ENCODE peak calls at places on chromosomes 16 and 17, in six cellular contexts. A, P, Z, B, T and U are unnamed samples.

GRCh38 chr17:18161226-18162094 is 22.2 kb upstream of the ALKBH5 start:
- DNase-seq in A (no peak), P (no peak), Z (no peak), B (no peak), T (no peak), U (no peak)

GRCh38 chr17:57388326-57388725 is 132.0 kb downstream of the MSI2 start:
- DNase-seq in A (no peak), P (no peak), Z (no peak), B (no peak), T (no peak), U (no peak)

GRCh38 chr17:50943575-50943933 is 77.4 kb upstream of the TOB1 start:
- DNase-seq in A (no peak), P (no peak), Z (peak), B (no peak), T (no peak), U (no peak)

GRCh38 chr16:23302045-23302956 is at the start of gene SCNN1B:
- DNase-seq in A (no peak), P (no peak), Z (peak), B (no peak), T (peak), U (no peak)

GRCh38 chr17:66190738-66191606 is 961 bp downstream of the CEP112 start:
- DNase-seq in A (no peak), P (no peak), Z (no peak), B (peak), T (no peak), U (no peak)

GRCh38 chr17:1365445-1366039 is 34.5 kb downstream of the YWHAE start:
- DNase-seq in A (peak), P (peak), Z (peak), B (peak), T (peak), U (peak)

GRCh38 chr16:68417711-68418301 is 30.5 kb downstream of the SMPD3 start:
- DNase-seq in A (no peak), P (peak), Z (peak), B (no peak), T (no peak), U (no peak)

GRCh38 chr17:32909787-32910369 is 18.1 kb upstream of the TMEM98 start:
- DNase-seq in A (peak), P (peak), Z (peak), B (peak), T (peak), U (peak)

GRCh38 chr17:82863941-82864720 is 24.3 kb upstream of the ZNF750 start:
- DNase-seq in A (no peak), P (peak), Z (peak), B (peak), T (no peak), U (peak)

GRCh38 chr17:5034063-5034462 is 1.2 kb downstream of the SLC52A1 start:
- DNase-seq in A (no peak), P (no peak), Z (no peak), B (no peak), T (no peak), U (no peak)

GRCh38 chr17:55152236-55152635 is 112.5 kb upstream of the HLF start:
- DNase-seq in A (no peak), P (no peak), Z (no peak), B (peak), T (no peak), U (no peak)

GRCh38 chr17:17853811-17854527 is 17.2 kb upstream of the SREBF1 start:
- DNase-seq in A (no peak), P (no peak), Z (no peak), B (no peak), T (no peak), U (no peak)

GRCh38 chr16:54933281-54934150 is 2.9 kb downstream of the IRX5 start:
- DNase-seq in A (no peak), P (no peak), Z (no peak), B (no peak), T (peak), U (no peak)

GRCh38 chr17:80694992-80695912 is 150.6 kb downstream of the RPTOR start:
- DNase-seq in A (no peak), P (no peak), Z (no peak), B (no peak), T (peak), U (no peak)

GRCh38 chr17:65048441-65048840 is 8.1 kb downstream of the GNA13 start:
- DNase-seq in A (no peak), P (no peak), Z (no peak), B (no peak), T (no peak), U (no peak)

GRCh38 chr17:65046236-65046635 is 10.3 kb downstream of the GNA13 start:
- DNase-seq in A (no peak), P (no peak), Z (no peak), B (no peak), T (no peak), U (no peak)

GRCh38 chr17:65050438-65050837 is 6.1 kb downstream of the GNA13 start:
- DNase-seq in A (no peak), P (peak), Z (no peak), B (no peak), T (no peak), U (no peak)

GRCh38 chr17:65049085-65049756 is 7.3 kb downstream of the GNA13 start:
- DNase-seq in A (no peak), P (no peak), Z (no peak), B (no peak), T (no peak), U (no peak)

GRCh38 chr17:65047939-65048338 is 8.6 kb downstream of the GNA13 start:
- DNase-seq in A (no peak), P (no peak), Z (no peak), B (no peak), T (no peak), U (no peak)
- H3K27ac ChIP-seq in A (peak), P (peak), Z (peak), B (no peak), T (peak), U (no peak)

GRCh38 chr16:85172465-85173071 is 60.3 kb upstream of the CIBAR2 start:
- DNase-seq in A (no peak), P (no peak), Z (no peak), B (peak), T (peak), U (no peak)
- H3K27ac ChIP-seq in A (no peak), P (no peak), Z (peak), B (peak), T (no peak), U (peak)

GRCh38 chr16:61194573-61194972 is 841.7 kb downstream of the CDH8 start:
- DNase-seq in A (no peak), P (no peak), Z (no peak), B (no peak), T (no peak), U (no peak)

DNA sequence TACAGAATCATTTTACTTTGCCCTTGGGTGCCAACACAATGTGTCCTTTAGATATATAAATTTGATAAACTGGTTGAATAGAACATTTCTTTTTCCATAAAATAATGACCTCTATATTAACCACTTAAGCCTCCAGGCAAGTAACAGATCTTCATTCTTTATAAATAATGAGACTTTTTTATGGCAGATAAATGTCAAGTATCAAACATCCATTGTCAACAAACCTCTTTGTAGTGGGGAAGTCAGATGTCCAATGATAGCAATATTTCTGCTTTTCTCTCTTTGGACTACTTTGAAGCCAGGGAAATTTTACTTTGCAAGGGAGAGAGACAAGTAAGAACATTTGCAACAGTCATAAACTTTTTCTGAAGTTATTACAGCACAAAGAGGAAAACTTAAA is 841.2 kb downstream of the CDH8 start:
- DNase-seq in A (no peak), P (no peak), Z (no peak), B (no peak), T (no peak), U (no peak)
- H3K27ac ChIP-seq in A (no peak), P (no peak), Z (no peak), B (no peak), T (no peak), U (no peak)

GRCh38 chr16:67406628-67407027 is 9.6 kb downstream of the ZDHHC1 start:
- DNase-seq in A (no peak), P (no peak), Z (no peak), B (peak), T (no peak), U (peak)
- H3K27ac ChIP-seq in A (peak), P (no peak), Z (peak), B (peak), T (no peak), U (peak)

GRCh38 chr16:4787627-4788482 is at the start of gene SEPTIN12:
- DNase-seq in A (no peak), P (no peak), Z (no peak), B (no peak), T (peak), U (no peak)

GRCh38 chr16:4787068-4787467 is 1.1 kb downstream of the SEPTIN12 start:
- DNase-seq in A (no peak), P (no peak), Z (no peak), B (no peak), T (no peak), U (no peak)

GRCh38 chr16:4790261-4790660 is 2.1 kb upstream of the SEPTIN12 start:
- DNase-seq in A (no peak), P (no peak), Z (no peak), B (no peak), T (no peak), U (no peak)

GRCh38 chr16:4788489-4788889 is 344 bp upstream of the SEPTIN12 start:
- DNase-seq in A (no peak), P (no peak), Z (no peak), B (no peak), T (no peak), U (no peak)

DNA sequence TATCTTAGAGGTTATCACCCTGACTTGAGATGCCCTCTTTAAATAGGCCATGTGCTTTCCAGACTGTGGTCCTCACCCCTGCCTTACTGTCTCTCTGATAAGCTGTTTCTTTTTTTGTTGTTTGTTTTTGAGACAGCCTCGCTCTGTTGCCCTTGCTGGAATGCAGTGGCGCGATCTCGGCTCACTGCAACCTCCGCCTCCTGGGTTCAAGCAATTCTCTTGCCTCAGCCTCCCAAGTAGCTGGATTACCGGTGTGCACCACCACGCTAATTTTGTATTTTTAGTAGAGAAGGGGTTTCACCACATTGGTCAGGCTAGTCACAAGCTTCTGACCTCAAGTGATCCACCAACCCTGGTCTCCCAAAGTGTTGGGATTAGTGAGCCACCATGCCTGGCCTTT is 765 bp upstream of the SEPTIN12 start:
- DNase-seq in A (no peak), P (no peak), Z (no peak), B (no peak), T (no peak), U (no peak)
- H3K27ac ChIP-seq in A (no peak), P (no peak), Z (no peak), B (no peak), T (no peak), U (no peak)